ENCODE peak calls at places on chromosomes 6 and 20, in eight cellular contexts. One of them, this sample, is unnamed.

GRCh38 chr20:40692240-40693011 is 3.4 kb upstream of the MAFB start:
- DNase-seq in thoracic aorta: no peak
- DNase-seq in astrocyte of the spinal cord: no peak
- DNase-seq in AG09309: no peak
- DNase-seq in GM23338: peak; percentile 62
- DNase-seq in tibial artery: no peak
- DNase-seq in mucosa of descending colon: no peak
- DNase-seq in ovary: no peak
- DNase-seq in this sample: peak; percentile 14

GRCh38 chr6:29705389-29706231 is 17.6 kb upstream of the HLA-F start:
- DNase-seq in tibial artery: no peak
- DNase-seq in AG09309: peak; percentile 13
- DNase-seq in GM23338: peak; percentile 87
- DNase-seq in ovary: no peak
- DNase-seq in thoracic aorta: no peak
- DNase-seq in mucosa of descending colon: peak; percentile 68
- DNase-seq in astrocyte of the spinal cord: peak; percentile 43
- DNase-seq in this sample: peak; percentile 70

GRCh38 chr6:15312500-15312899 is 66.6 kb downstream of the JARID2 start:
- DNase-seq in tibial artery: no peak
- DNase-seq in GM23338: no peak
- DNase-seq in astrocyte of the spinal cord: peak; percentile 57
- DNase-seq in AG09309: no peak
- DNase-seq in ovary: no peak
- DNase-seq in thoracic aorta: no peak
- DNase-seq in mucosa of descending colon: no peak
- DNase-seq in this sample: peak; percentile 41

GRCh38 chr20:58851221-58851968 is 693 bp upstream of the GNAS-AS1 start:
- DNase-seq in tibial artery: no peak
- DNase-seq in astrocyte of the spinal cord: no peak
- DNase-seq in thoracic aorta: no peak
- DNase-seq in GM23338: peak; percentile 71
- DNase-seq in mucosa of descending colon: no peak
- DNase-seq in AG09309: no peak
- DNase-seq in ovary: no peak
- DNase-seq in this sample: no peak

GRCh38 chr6:4402477-4402976 is 267.2 kb upstream of the ECI2 start:
- DNase-seq in mucosa of descending colon: peak; percentile 10
- DNase-seq in GM23338: no peak
- DNase-seq in thoracic aorta: peak; percentile 15
- DNase-seq in ovary: peak; percentile 14
- DNase-seq in tibial artery: peak; percentile 77
- DNase-seq in AG09309: peak; percentile 42
- DNase-seq in astrocyte of the spinal cord: peak; percentile 65
- DNase-seq in this sample: peak; percentile 82

GRCh38 chr6:31480574-31480973 is 17.4 kb upstream of the MICB start:
- DNase-seq in GM23338: no peak
- DNase-seq in astrocyte of the spinal cord: no peak
- DNase-seq in mucosa of descending colon: no peak
- DNase-seq in thoracic aorta: no peak
- DNase-seq in AG09309: no peak
- DNase-seq in tibial artery: no peak
- DNase-seq in ovary: no peak
- DNase-seq in this sample: no peak

GRCh38 chr6:72968704-72969103 is 256.6 kb downstream of the KHDC1L start:
- DNase-seq in thoracic aorta: no peak
- DNase-seq in tibial artery: no peak
- DNase-seq in AG09309: no peak
- DNase-seq in GM23338: no peak
- DNase-seq in mucosa of descending colon: no peak
- DNase-seq in astrocyte of the spinal cord: peak; percentile 40
- DNase-seq in ovary: no peak
- DNase-seq in this sample: peak; percentile 95

GRCh38 chr6:143139239-143139784 is 78.6 kb downstream of the AIG1 start:
- DNase-seq in ovary: no peak
- DNase-seq in AG09309: no peak
- DNase-seq in tibial artery: no peak
- DNase-seq in GM23338: no peak
- DNase-seq in astrocyte of the spinal cord: no peak
- DNase-seq in thoracic aorta: no peak
- DNase-seq in mucosa of descending colon: no peak
- DNase-seq in this sample: no peak

GRCh38 chr6:37731888-37732287 is 34.2 kb upstream of the MDGA1 start:
- DNase-seq in tibial artery: no peak
- DNase-seq in mucosa of descending colon: peak; percentile 69
- DNase-seq in ovary: no peak
- DNase-seq in thoracic aorta: no peak
- DNase-seq in GM23338: no peak
- DNase-seq in AG09309: no peak
- DNase-seq in astrocyte of the spinal cord: no peak
- DNase-seq in this sample: peak; percentile 11

GRCh38 chr6:122696853-122697252 is 82.7 kb upstream of the FABP7 start:
- DNase-seq in GM23338: no peak
- DNase-seq in astrocyte of the spinal cord: peak; percentile 77
- DNase-seq in AG09309: no peak
- DNase-seq in mucosa of descending colon: no peak
- DNase-seq in ovary: no peak
- DNase-seq in tibial artery: no peak
- DNase-seq in thoracic aorta: no peak
- DNase-seq in this sample: peak; percentile 97

GRCh38 chr6:92044312-92044711 is 1375.0 kb downstream of the EPHA7 start:
- DNase-seq in astrocyte of the spinal cord: no peak
- DNase-seq in tibial artery: no peak
- DNase-seq in mucosa of descending colon: no peak
- DNase-seq in ovary: no peak
- DNase-seq in AG09309: no peak
- DNase-seq in thoracic aorta: no peak
- DNase-seq in GM23338: no peak
- DNase-seq in this sample: no peak

GRCh38 chr6:36605560-36606391 is 11.6 kb downstream of the SRSF3 start:
- DNase-seq in thoracic aorta: no peak
- DNase-seq in GM23338: no peak
- DNase-seq in astrocyte of the spinal cord: no peak
- DNase-seq in tibial artery: peak; percentile 48
- DNase-seq in ovary: peak; percentile 8
- DNase-seq in AG09309: no peak
- DNase-seq in mucosa of descending colon: no peak
- DNase-seq in this sample: no peak

GRCh38 chr6:5139828-5140771 is 55.0 kb downstream of the PPP1R3G start:
- DNase-seq in GM23338: no peak
- DNase-seq in AG09309: no peak
- DNase-seq in ovary: no peak
- DNase-seq in tibial artery: no peak
- DNase-seq in mucosa of descending colon: no peak
- DNase-seq in astrocyte of the spinal cord: no peak
- DNase-seq in thoracic aorta: no peak
- DNase-seq in this sample: no peak

GRCh38 chr6:106913111-106913510 is 61.4 kb downstream of the CD24 start:
- DNase-seq in thoracic aorta: no peak
- DNase-seq in GM23338: no peak
- DNase-seq in tibial artery: no peak
- DNase-seq in AG09309: no peak
- DNase-seq in mucosa of descending colon: peak; percentile 61
- DNase-seq in ovary: no peak
- DNase-seq in astrocyte of the spinal cord: no peak
- DNase-seq in this sample: peak; percentile 97

GRCh38 chr6:100035873-100036653 is 42.0 kb upstream of the MCHR2 start:
- DNase-seq in thoracic aorta: no peak
- DNase-seq in AG09309: no peak
- DNase-seq in tibial artery: no peak
- DNase-seq in mucosa of descending colon: no peak
- DNase-seq in ovary: no peak
- DNase-seq in astrocyte of the spinal cord: no peak
- DNase-seq in GM23338: no peak
- DNase-seq in this sample: peak; percentile 4

GRCh38 chr6:13229205-13230085 is 98.9 kb downstream of the TBC1D7 start:
- DNase-seq in AG09309: no peak
- DNase-seq in tibial artery: no peak
- DNase-seq in thoracic aorta: no peak
- DNase-seq in astrocyte of the spinal cord: no peak
- DNase-seq in ovary: no peak
- DNase-seq in mucosa of descending colon: no peak
- DNase-seq in GM23338: peak; percentile 32
- DNase-seq in this sample: peak; percentile 29

GRCh38 chr6:146240307-146240706 is 211.4 kb downstream of the GRM1 start:
- DNase-seq in GM23338: no peak
- DNase-seq in tibial artery: no peak
- DNase-seq in thoracic aorta: no peak
- DNase-seq in mucosa of descending colon: no peak
- DNase-seq in astrocyte of the spinal cord: no peak
- DNase-seq in AG09309: no peak
- DNase-seq in ovary: no peak
- DNase-seq in this sample: no peak

GRCh38 chr6:150069707-150070106 is 786 bp upstream of the ULBP3 start:
- DNase-seq in ovary: no peak
- DNase-seq in AG09309: no peak
- DNase-seq in thoracic aorta: no peak
- DNase-seq in astrocyte of the spinal cord: no peak
- DNase-seq in mucosa of descending colon: peak; percentile 49
- DNase-seq in GM23338: no peak
- DNase-seq in tibial artery: peak; percentile 55
- DNase-seq in this sample: no peak

GRCh38 chr6:37922563-37922962 is 103.0 kb downstream of the ZFAND3 start:
- DNase-seq in ovary: no peak
- DNase-seq in AG09309: no peak
- DNase-seq in tibial artery: no peak
- DNase-seq in mucosa of descending colon: no peak
- DNase-seq in thoracic aorta: no peak
- DNase-seq in astrocyte of the spinal cord: no peak
- DNase-seq in GM23338: no peak
- DNase-seq in this sample: peak; percentile 43

GRCh38 chr20:60024801-60025200 is 66.6 kb downstream of the CDH26 start:
- DNase-seq in tibial artery: no peak
- DNase-seq in ovary: no peak
- DNase-seq in AG09309: no peak
- DNase-seq in thoracic aorta: no peak
- DNase-seq in mucosa of descending colon: no peak
- DNase-seq in astrocyte of the spinal cord: no peak
- DNase-seq in GM23338: peak; percentile 58
- DNase-seq in this sample: no peak

DNA sequence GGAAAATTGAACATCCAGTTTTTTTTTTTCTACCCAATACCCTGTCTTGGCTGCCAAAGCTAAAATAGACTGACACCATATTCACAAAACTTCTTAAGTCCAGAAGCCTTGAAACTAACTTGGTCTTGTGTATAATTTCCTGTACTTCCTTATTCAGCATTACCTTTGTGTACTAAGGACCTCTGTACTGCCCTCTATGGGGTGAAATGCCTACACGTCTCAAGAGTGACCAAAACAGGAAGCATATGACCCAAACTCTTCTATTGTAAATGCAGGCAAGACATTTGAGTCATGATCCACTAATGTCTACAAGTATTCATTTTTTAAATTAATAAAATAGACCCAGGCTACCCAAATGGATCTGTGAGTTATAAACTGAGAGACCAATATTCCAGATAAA is 50.4 kb downstream of the HMGCLL1 start:
- DNase-seq in astrocyte of the spinal cord: peak; percentile 33
- DNase-seq in ovary: no peak
- DNase-seq in tibial artery: no peak
- DNase-seq in thoracic aorta: no peak
- DNase-seq in GM23338: peak; percentile 75
- DNase-seq in AG09309: no peak
- DNase-seq in mucosa of descending colon: peak; percentile 41
- DNase-seq in this sample: peak; percentile 72
- TF ChIP-seq CTCF in astrocyte of the spinal cord: peak; percentile 42
- TF ChIP-seq CTCF in ovary: no peak
- TF ChIP-seq CTCF in tibial artery: no peak
- TF ChIP-seq CTCF in thoracic aorta: no peak
- TF ChIP-seq CTCF in GM23338: peak; percentile 66
- TF ChIP-seq CTCF in AG09309: peak; percentile 33
- TF ChIP-seq CTCF in mucosa of descending colon: no peak
- TF ChIP-seq CTCF in this sample: peak; percentile 53

GRCh38 chr20:6707231-6707870 is 60.1 kb upstream of the BMP2 start:
- DNase-seq in ovary: no peak
- DNase-seq in thoracic aorta: no peak
- DNase-seq in tibial artery: no peak
- DNase-seq in astrocyte of the spinal cord: no peak
- DNase-seq in mucosa of descending colon: no peak
- DNase-seq in AG09309: no peak
- DNase-seq in GM23338: no peak
- DNase-seq in this sample: no peak
- H3K4me3 ChIP-seq in ovary: no peak overlapping the region
- H3K4me3 ChIP-seq in thoracic aorta: no peak overlapping the region
- H3K4me3 ChIP-seq in tibial artery: no peak overlapping the region
- H3K4me3 ChIP-seq in astrocyte of the spinal cord: no peak overlapping the region
- H3K4me3 ChIP-seq in mucosa of descending colon: no peak overlapping the region
- H3K4me3 ChIP-seq in AG09309: no peak overlapping the region
- H3K4me3 ChIP-seq in GM23338: no peak overlapping the region
- H3K4me3 ChIP-seq in this sample: no peak overlapping the region

DNA sequence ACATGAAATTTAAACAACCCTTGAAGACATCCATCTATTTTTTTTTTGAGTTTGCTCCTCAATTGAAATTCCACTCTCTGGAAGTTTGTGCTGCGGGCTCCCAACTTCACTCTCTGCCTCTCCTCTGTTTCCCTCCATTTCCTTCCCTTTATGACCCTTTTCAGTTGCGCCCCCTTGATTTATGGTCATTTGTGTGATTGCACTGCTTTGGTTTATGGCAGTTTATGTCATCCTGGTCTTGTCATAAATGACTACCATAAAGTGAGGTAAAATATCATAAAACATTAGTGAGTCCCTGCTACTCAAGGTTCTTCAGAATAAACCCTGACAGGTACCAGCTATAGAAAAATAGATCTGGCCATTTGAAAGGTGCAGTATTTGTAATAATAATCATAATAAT is 348.3 kb upstream of the ZFP64 start:
- DNase-seq in GM23338: peak; percentile 41
- DNase-seq in astrocyte of the spinal cord: no peak
- DNase-seq in ovary: no peak
- DNase-seq in tibial artery: no peak
- DNase-seq in AG09309: no peak
- DNase-seq in thoracic aorta: no peak
- DNase-seq in mucosa of descending colon: peak; percentile 49
- DNase-seq in this sample: no peak
- TF ChIP-seq CTCF in GM23338: peak; percentile 41
- TF ChIP-seq CTCF in astrocyte of the spinal cord: no peak
- TF ChIP-seq CTCF in ovary: no peak
- TF ChIP-seq CTCF in tibial artery: no peak
- TF ChIP-seq CTCF in AG09309: no peak
- TF ChIP-seq CTCF in thoracic aorta: no peak
- TF ChIP-seq CTCF in mucosa of descending colon: no peak
- TF ChIP-seq CTCF in this sample: no peak

DNA sequence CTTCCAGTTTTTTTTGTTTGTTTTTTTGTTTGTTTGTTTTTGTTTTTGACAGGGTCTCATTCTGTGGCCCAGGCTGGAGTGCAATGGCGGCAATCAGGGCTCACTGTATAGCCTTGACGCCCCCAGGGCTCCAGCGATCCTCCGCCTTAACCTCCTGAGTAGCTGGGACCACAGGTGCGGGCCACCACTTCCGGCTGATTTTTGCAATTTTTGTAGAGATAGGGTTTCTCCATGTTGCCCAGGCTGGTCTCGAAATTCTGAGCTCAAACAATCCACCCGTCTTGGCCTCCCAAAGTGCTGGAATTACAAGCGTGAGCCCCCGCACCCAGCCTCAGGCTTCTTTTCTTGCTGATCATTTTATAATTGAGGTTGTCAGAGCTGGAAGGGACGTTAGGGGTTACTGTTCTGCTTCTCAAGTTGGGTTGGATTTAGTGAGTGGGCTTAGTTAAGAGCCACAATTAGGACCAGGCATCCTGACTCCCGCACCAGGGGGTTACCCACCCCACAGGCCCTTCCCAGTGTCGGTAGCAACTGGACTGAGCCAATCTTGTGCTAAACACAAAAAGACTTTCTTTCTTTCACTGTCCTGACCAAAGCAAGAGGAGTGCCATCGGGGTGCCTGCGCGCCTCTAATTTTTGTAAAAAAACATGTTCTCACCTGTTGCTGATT is 13.1 kb upstream of the ZSCAN9 start:
- DNase-seq in mucosa of descending colon: no peak
- DNase-seq in astrocyte of the spinal cord: no peak
- DNase-seq in AG09309: no peak
- DNase-seq in tibial artery: no peak
- DNase-seq in GM23338: peak; percentile 50
- DNase-seq in thoracic aorta: no peak
- DNase-seq in ovary: no peak
- DNase-seq in this sample: no peak
- H3K4me3 ChIP-seq in mucosa of descending colon: no peak overlapping the region
- H3K4me3 ChIP-seq in astrocyte of the spinal cord: peak overlapping the region; percentile 56
- H3K4me3 ChIP-seq in AG09309: peak overlapping the region; percentile 51
- H3K4me3 ChIP-seq in tibial artery: no peak overlapping the region
- H3K4me3 ChIP-seq in GM23338: peak overlapping the region; percentile 83
- H3K4me3 ChIP-seq in thoracic aorta: peak overlapping the region; percentile 60
- H3K4me3 ChIP-seq in ovary: peak overlapping the region; percentile 10
- H3K4me3 ChIP-seq in this sample: peak overlapping the region; percentile 72